ENCODE peak calls at places on chromosomes 5 and 9, in ten cellular contexts. R is choroid plexus epithelial cell; O is lung microvascular endothelial cell; T is Caki2; A is WERI-Rb-1; K is NCI-H2171 treated with DMSO at 0.1 percent for 48 hours; Q is adipocyte; W is kidney tubule cell; B is central memory CD8-positive, alpha-beta T cell; D is cardiac muscle cell. C is an unnamed sample.

GRCh38 chr5:10665799-10666198 is 95.2 kb downstream of the DAP start:
- DNase-seq in Q (no peak), K (no peak), B (no peak), O (no peak), T (no peak), W (no peak), D (no peak), A (no peak), R (no peak), C (no peak)

GRCh38 chr5:94522099-94522498 is 96.3 kb downstream of the KIAA0825 start:
- DNase-seq in D (no peak), R (peak), W (no peak), T (no peak), A (no peak), O (no peak), Q (peak), B (no peak), K (no peak), C (no peak)

GRCh38 chr5:55593115-55593472 is 58.3 kb upstream of the PLPP1 start:
- DNase-seq in D (no peak), B (no peak), A (peak), K (peak), O (no peak), T (no peak), R (peak), Q (no peak), W (no peak), C (no peak)

GRCh38 chr5:28954074-28954473 is 1915.7 kb upstream of the CDH9 start:
- DNase-seq in B (no peak), D (no peak), W (peak), K (no peak), R (peak), T (no peak), O (no peak), Q (no peak), A (no peak), C (no peak)

GRCh38 chr9:34442770-34443169 is 15.6 kb downstream of the FAM219A start:
- DNase-seq in W (no peak), A (no peak), O (no peak), R (no peak), Q (no peak), B (no peak), T (no peak), D (no peak), K (no peak), C (no peak)

GRCh38 chr5:75734913-75735789 is 17.9 kb upstream of the POC5 start:
- DNase-seq in B (no peak), Q (peak), D (peak), K (peak), O (peak), T (peak), A (peak), W (peak), R (peak), C (peak)

GRCh38 chr9:134618823-134619454 is 22.7 kb upstream of the COL5A1 start:
- DNase-seq in W (no peak), O (no peak), Q (no peak), A (no peak), T (no peak), D (no peak), R (no peak), B (no peak), K (no peak), C (peak)

GRCh38 chr9:111094433-111095421 is 56.5 kb upstream of the LPAR1 start:
- DNase-seq in T (peak), O (no peak), K (no peak), R (peak), W (peak), A (no peak), D (peak), B (no peak), Q (peak), C (no peak)

GRCh38 chr9:111074395-111074794 is 36.1 kb upstream of the LPAR1 start:
- DNase-seq in T (no peak), O (no peak), Q (no peak), A (no peak), W (no peak), K (no peak), B (no peak), R (peak), D (peak), C (no peak)

GRCh38 chr5:64635056-64635686 is 55.1 kb upstream of the SHISAL2B start:
- DNase-seq in W (peak), A (no peak), R (peak), T (no peak), K (peak), D (peak), Q (peak), O (peak), B (no peak), C (no peak)

GRCh38 chr9:84846501-84847323 is 177.2 kb downstream of the NTRK2 start:
- DNase-seq in A (no peak), O (no peak), W (peak), R (no peak), K (no peak), D (no peak), T (peak), B (no peak), Q (no peak), C (no peak)

GRCh38 chr5:113615708-113616107 is 102.2 kb downstream of the YTHDC2 start:
- DNase-seq in T (no peak), R (peak), K (no peak), D (peak), O (peak), Q (no peak), A (no peak), W (no peak), B (no peak), C (no peak)

GRCh38 chr9:71793386-71794105 is 25.2 kb upstream of the CEMIP2 start:
- DNase-seq in Q (peak), A (no peak), D (peak), O (no peak), K (no peak), R (peak), B (no peak), T (peak), W (peak), C (peak)

GRCh38 chr9:118640836-118641557 is 728.2 kb downstream of the BRINP1 start:
- DNase-seq in A (no peak), Q (no peak), T (no peak), B (no peak), D (no peak), K (no peak), W (peak), O (no peak), R (peak), C (no peak)

GRCh38 chr5:72246239-72246580 is 73.8 kb downstream of the MRPS27 start:
- DNase-seq in A (no peak), K (no peak), R (peak), D (no peak), T (no peak), W (no peak), B (no peak), O (no peak), Q (peak), C (no peak)

GRCh38 chr5:56814361-56814962 is 887 bp upstream of the MAP3K1 start:
- DNase-seq in K (no peak), T (peak), O (peak), B (peak), Q (peak), A (peak), D (no peak), R (no peak), W (peak), C (peak)

GRCh38 chr5:137291436-137291835 is 207.7 kb downstream of the SPOCK1 start:
- DNase-seq in Q (no peak), A (no peak), O (no peak), K (no peak), W (no peak), D (no peak), T (no peak), B (no peak), R (no peak), C (no peak)

GRCh38 chr9:72874344-72874743 is 78.5 kb downstream of the ALDH1A1 start:
- DNase-seq in R (no peak), O (no peak), B (no peak), W (no peak), K (no peak), A (no peak), D (no peak), Q (no peak), T (no peak), C (no peak)

GRCh38 chr9:137028281-137029057 is 432 bp upstream of the ABCA2 start:
- DNase-seq in A (peak), B (peak), K (peak), T (peak), W (peak), D (peak), R (peak), O (peak), Q (peak), C (peak)

GRCh38 chr9:101639785-101640437 is 45.1 kb upstream of the PPP3R2 start:
- DNase-seq in O (no peak), R (peak), B (no peak), Q (no peak), T (no peak), A (no peak), K (no peak), D (no peak), W (no peak), C (no peak)

C was measured in WTC11.